ENCODE peak calls at places on chromosomes 3 and 15, in five cellular contexts. E is psoas muscle, S is tibial nerve, N is BE2C, W is Panc1. G is an unnamed sample. For H3K4me1, the result is how much of the 10 kb centered on the place peaks cover.

GRCh38 chr3:41933154-41933676 is 28.7 kb downstream of the ULK4 start:
- DNase-seq in W (no peak), E (no peak), N (no peak), S (no peak), G (peak)

GRCh38 chr3:17187589-17188184 is 302.9 kb downstream of the PLCL2 start:
- DNase-seq in E (no peak), W (no peak), N (no peak), S (no peak), G (no peak)

GRCh38 chr15:60757831-60758570 is 279.1 kb upstream of the ICE2 start:
- DNase-seq in E (no peak), S (no peak), N (no peak), W (no peak), G (no peak)

GRCh38 chr3:140441006-140441405 is 236.9 kb upstream of the TRIM42 start:
- DNase-seq in E (peak), W (no peak), S (no peak), N (no peak), G (no peak)

GRCh38 chr15:45801543-45801942 is 166.7 kb downstream of the SQOR start:
- DNase-seq in E (no peak), N (no peak), W (no peak), S (no peak), G (no peak)

GRCh38 chr3:76107935-76108570 is 322.7 kb upstream of the ZNF717 start:
- DNase-seq in S (no peak), E (no peak), N (peak), W (no peak), G (peak)

GRCh38 chr15:92166751-92167412 is 226.8 kb upstream of the ST8SIA2 start:
- DNase-seq in S (no peak), E (no peak), N (peak), W (no peak), G (no peak)

GRCh38 chr3:45807645-45808540 is 11.6 kb upstream of the SLC6A20 start:
- DNase-seq in E (no peak), W (no peak), S (no peak), N (no peak), G (no peak)

GRCh38 chr15:23529891-23530290 is 35.6 kb upstream of the MKRN3 start:
- DNase-seq in S (no peak), W (no peak), E (no peak), N (no peak), G (no peak)

GRCh38 chr3:170961616-170962400 is 53.4 kb upstream of the EIF5A2 start:
- DNase-seq in E (no peak), N (no peak), W (peak), S (no peak), G (peak)

GRCh38 chr15:98428253-98428989 is 219.9 kb upstream of the IGF1R start:
- DNase-seq in N (peak), S (peak), E (peak), W (no peak), G (peak)

GRCh38 chr15:66891776-66892175 is 173.6 kb upstream of the SMAD3 start:
- DNase-seq in S (no peak), E (no peak), N (peak), W (no peak), G (no peak)

GRCh38 chr3:38648659-38649499 is 608 bp downstream of the SCN5A start:
- DNase-seq in S (no peak), E (peak), W (no peak), N (no peak), G (no peak)

GRCh38 chr3:183449391-183449790 is 21.0 kb upstream of the MCF2L2 start:
- DNase-seq in E (no peak), N (peak), S (no peak), W (no peak), G (no peak)

GRCh38 chr15:90343391-90343790 is 8.7 kb upstream of the ZNF774 start:
- DNase-seq in W (no peak), N (no peak), E (no peak), S (no peak), G (no peak)

GRCh38 chr15:85443593-85444328 is 63.4 kb downstream of the AKAP13 start:
- DNase-seq in S (no peak), W (peak), N (no peak), E (no peak), G (peak)

GRCh38 chr15:58934521-58934920 is 1.0 kb upstream of the SLTM start:
- DNase-seq in W (no peak), S (no peak), N (no peak), E (no peak), G (no peak)

GRCh38 chr3:14521611-14522010 is 18.5 kb downstream of the GRIP2 start:
- DNase-seq in N (no peak), W (no peak), E (no peak), S (no peak), G (no peak)

GRCh38 chr15:80419546-80419945 is 15.4 kb downstream of the ARNT2 start:
- DNase-seq in W (no peak), E (no peak), S (no peak), N (no peak), G (no peak)

GRCh38 chr3:39385456-39386098 is 2.4 kb downstream of the SLC25A38 start:
- DNase-seq in S (no peak), E (no peak), N (no peak), W (no peak), G (no peak)

GRCh38 chr3:162195147-162195546 is 698.5 kb downstream of the OTOL1 start:
- DNase-seq in S (no peak), E (no peak), W (no peak), N (no peak), G (no peak)

GRCh38 chr3:123833398-123833785 is 50.7 kb downstream of the MYLK start:
- DNase-seq in N (no peak), E (no peak), W (no peak), S (no peak), G (no peak)

GRCh38 chr3:191529992-191530391 is 69.0 kb downstream of the PYDC2 start:
- DNase-seq in E (no peak), N (no peak), W (no peak), S (no peak), G (no peak)

GRCh38 chr3:162193148-162193547 is 696.5 kb downstream of the OTOL1 start:
- DNase-seq in E (no peak), N (no peak), S (no peak), W (no peak), G (no peak)

GRCh38 chr3:62584636-62585035 is 211.3 kb upstream of the FEZF2 start:
- DNase-seq in E (no peak), N (no peak), W (no peak), S (no peak), G (no peak)

GRCh38 chr3:11553436-11554235 is 90.1 kb downstream of the VGLL4 start:
- DNase-seq in W (no peak), E (no peak), N (no peak), S (peak), G (no peak)

GRCh38 chr3:11551019-11551418 is 92.7 kb downstream of the VGLL4 start:
- DNase-seq in N (no peak), E (no peak), W (no peak), S (no peak), G (no peak)

GRCh38 chr3:11554666-11555065 is 89.0 kb downstream of the VGLL4 start:
- DNase-seq in N (no peak), E (no peak), S (peak), W (no peak), G (no peak)

GRCh38 chr3:11554236-11554610 is 89.5 kb downstream of the VGLL4 start:
- DNase-seq in S (no peak), N (no peak), W (no peak), E (no peak), G (no peak)

DNA sequence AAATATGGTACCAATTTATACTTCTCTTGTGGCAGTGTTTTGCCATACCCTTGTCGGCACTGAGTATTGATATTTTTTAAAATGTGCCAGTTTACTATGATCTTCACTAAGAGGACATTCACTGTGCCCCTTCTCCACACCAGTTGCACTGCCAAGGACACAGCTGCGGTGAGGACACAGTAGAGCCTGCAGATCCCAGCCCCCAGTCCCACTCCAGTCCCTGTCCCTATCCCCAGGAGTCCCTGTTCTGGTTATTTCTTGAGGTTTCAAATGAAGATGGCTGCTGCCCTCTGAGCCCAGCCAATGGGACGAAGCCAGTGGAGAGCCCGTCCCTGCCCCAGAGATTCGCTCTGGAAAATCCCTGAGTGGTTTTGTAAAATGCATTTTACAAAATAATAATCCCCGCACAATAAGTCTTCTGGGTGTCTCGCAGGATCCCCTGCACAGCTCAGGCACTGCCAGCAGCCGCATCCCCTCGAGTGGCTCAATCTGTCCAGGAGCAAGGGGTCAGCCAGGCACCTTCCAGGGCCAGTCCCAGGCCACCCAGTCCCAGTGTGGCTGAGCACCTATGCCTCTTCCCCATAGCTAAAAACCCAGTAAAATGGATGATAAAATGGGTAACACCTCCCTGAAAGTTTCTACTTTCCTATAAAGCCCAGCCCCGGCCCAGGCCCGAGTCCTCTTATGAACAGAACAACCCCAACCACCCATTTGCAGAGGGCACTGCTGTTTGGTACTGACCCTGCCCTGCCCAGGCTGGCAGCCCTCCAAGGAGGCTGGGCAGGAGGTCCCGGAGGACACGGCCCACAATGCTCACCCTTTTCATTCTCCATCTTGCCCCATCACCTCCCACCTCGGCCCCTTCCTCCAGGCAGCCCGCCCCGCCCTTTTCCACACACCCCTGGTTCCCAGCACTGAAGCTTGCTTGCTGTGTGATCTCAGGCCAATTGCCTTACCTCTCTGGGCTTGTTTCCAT is 91.1 kb downstream of the VGLL4 start:
- DNase-seq in N (no peak), S (peak), W (no peak), E (no peak), G (no peak)
- H3K4me1 ChIP-seq in N (under half), S (under half), W (half or more), E (under half), G (under half)

DNA sequence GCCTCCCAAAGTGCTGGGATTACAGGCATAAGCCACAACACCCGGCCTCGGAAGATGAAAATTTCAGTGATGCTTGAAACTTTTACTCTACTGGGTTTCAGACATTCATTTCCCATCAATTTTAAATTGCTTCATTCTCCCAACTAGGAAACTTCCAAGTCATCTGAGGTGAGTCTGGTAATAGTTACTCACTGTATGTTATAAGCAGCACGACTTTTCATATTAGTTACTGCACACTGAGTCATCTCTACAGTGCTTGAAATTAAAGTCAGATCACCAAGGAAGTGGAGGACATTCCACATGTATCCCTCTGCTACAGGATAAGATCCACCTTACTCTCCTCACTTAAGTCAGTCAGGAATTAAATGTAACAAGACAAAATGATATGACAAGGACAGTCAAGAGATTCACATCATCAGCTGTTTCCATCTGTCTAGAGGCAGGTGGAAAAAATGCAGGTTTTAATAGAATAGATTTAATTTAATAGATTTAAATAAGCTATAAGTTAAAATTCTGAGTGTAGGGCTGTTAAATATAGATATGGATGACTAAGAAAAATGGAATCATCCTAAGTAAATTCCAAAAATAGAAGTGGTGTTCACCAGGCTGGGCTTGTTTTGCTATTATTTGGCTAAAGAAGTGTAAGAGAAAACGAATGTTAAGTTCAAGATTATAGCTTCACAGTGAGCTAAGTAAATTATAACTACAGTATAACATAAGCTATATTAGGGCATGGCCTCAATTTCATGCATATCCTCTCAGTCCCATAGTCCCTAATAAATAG is 104.4 kb downstream of the TMCO5A start:
- DNase-seq in W (peak), E (no peak), N (no peak), S (no peak), G (no peak)
- H3K4me3 ChIP-seq in W (no peak), E (no peak), N (no peak), S (no peak), G (no peak)

GRCh38 chr3:194102436-194102835 is 33.5 kb upstream of the HES1 start:
- DNase-seq in E (no peak), S (no peak), W (no peak), N (no peak), G (no peak)
- H3K4me1 ChIP-seq in E (under half), S (under half), W (under half), N (under half), G (under half)

GRCh38 chr3:118932822-118933558 is 101.7 kb downstream of the IGSF11 start:
- DNase-seq in S (no peak), N (no peak), W (no peak), E (peak), G (no peak)
- H3K4me3 ChIP-seq in S (peak), N (no peak), W (no peak), E (peak), G (no peak)

DNA sequence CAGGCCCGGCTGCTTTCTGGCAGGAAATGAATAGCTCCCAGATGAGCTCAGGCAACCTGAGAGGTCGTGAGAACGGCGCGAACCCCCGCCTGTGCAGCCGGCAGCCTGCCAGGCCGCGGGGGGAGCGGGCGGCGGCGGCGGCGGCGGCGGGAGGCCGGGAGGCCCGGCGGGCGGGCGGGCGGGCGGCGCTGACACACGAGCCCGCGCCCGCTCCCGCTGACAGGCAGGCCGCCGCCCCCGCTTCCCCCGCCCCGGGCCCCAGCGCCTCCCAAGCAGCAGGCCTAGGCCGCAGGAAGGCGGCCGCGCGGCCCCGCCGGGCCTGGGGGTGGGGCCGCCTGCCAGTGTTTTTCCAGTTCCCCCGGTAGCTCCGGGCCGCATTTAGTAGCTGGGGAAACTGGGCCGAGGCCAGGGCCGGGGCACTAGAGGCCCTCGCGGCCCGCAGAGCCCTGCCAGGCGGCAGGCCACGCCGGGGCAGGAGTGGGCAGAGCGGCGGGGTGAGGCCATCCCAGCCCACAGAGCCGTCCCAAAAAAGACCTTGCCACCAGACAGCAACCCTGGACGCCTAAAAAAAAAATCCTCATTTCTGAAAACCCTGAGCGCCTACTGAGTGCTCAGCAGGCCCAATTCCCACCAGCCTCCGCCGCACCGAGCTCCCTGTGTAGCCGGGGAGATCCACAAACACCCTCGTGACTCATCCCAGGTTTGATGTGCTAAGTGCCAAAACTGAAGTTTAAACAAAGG is 5.6 kb downstream of the HES1 start:
- DNase-seq in E (peak), W (no peak), S (peak), N (peak), G (peak)
- H3K4me1 ChIP-seq in E (half or more), W (under half), S (under half), N (under half), G (under half)

GRCh38 chr3:117277816-117278215 is 568.2 kb downstream of the TUSC7 start:
- DNase-seq in N (no peak), E (no peak), W (no peak), S (no peak), G (no peak)

GRCh38 chr3:117282506-117282905 is 572.9 kb downstream of the TUSC7 start:
- DNase-seq in E (no peak), S (no peak), N (peak), W (no peak), G (no peak)

GRCh38 chr3:117281371-117281770 is 571.8 kb downstream of the TUSC7 start:
- DNase-seq in W (no peak), S (no peak), E (no peak), N (peak), G (no peak)

GRCh38 chr3:117272876-117273523 is 563.4 kb downstream of the TUSC7 start:
- DNase-seq in N (no peak), E (no peak), S (no peak), W (no peak), G (no peak)

DNA sequence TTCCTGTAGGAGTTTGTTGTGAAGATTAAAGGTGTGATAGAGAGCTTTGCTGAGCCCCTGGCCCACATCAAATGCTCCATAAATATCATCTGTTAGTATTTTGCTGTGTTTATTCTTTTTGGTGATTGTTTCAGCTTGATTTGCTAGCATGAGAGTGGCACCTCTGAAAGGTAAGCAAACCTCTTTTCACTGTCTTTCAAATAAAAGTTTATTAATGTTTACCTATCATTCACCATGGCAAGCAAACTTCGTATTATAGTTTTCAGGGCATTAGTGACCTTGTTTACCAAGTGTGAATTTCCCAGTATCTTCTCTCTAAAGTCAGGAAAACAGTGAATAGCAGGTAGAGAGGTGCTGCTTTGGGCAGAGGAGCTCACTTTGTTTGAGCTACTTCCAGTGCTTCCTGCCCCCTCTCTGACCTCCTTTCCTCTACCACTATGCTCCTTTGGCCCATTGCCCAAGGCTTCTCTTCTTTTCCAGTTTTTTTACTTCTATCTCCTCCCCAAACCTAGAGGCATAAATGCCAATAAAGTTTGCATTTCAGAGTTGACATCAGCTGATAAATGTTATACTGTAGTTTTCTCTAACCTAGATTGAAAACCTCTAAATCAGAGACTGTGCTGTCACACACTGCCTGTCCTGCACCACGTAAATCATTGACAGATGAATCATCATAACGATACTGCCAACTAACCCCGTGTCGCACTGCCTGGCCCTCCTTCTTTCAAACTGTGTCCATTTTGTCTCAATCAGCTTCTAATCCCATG is 569.0 kb downstream of the TUSC7 start:
- DNase-seq in S (no peak), N (peak), W (peak), E (no peak), G (peak)
- H3K4me3 ChIP-seq in S (no peak), N (peak), W (no peak), E (no peak), G (no peak)

DNA sequence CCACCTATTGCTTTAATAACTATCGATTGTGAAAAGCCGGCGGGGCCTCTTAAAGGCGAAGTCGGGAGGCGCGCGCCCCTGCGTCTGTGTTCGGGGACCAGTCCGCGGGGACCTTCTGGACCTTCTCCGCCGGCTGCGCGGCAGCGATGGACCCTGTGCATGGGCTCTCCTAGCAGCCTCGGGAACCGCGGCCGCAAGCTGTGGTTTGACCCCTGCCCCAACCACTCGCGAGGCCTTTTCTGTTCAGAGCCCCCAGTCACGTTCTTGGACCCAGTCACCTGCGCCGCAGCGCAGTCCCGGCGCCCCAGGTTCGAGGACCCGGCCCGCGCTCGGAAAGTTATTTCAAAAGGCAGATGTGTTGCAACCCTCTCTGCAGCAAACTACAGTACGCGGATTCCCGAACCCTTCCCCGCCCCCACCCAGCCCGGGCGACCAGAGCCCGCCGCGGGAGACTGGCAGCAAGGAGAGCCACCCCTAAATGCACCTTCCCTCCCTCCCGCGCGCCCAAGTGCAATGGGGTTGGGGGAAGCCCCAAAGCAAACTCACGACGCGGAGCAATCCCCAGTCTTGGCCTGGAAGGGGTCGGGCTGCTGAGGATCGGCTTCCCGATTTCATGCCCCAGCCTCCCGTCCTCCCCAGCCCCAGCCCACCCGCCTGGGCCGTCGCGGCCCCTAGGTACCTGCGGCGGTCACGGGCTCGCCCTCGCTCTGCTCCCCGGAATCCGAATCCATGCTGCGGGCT is 671 bp downstream of the TNFAIP8L3 start:
- DNase-seq in S (peak), W (no peak), E (peak), N (no peak), G (peak)
- H3K4me1 ChIP-seq in S (under half), W (under half), E (under half), N (under half), G (under half)